ENCODE peak calls at places on chromosomes 1 and 21, in ten cellular contexts. X, H, R, V, S, O, Q, C, A and I are unnamed samples.

GRCh38 chr1:21781971-21782867 is 730 bp downstream of the USP48 start:
- DNase-seq in C (peak; percentile 77), O (peak; percentile 32), Q (peak; percentile 67), H (peak; percentile 65), S (peak; percentile 24), V (no peak), A (peak; percentile 56), X (peak; percentile 56), R (peak; percentile 60), I (peak; percentile 76)

GRCh38 chr1:154877370-154877974 is 7.4 kb upstream of the KCNN3 start:
- DNase-seq in Q (no peak), C (no peak), V (no peak), R (no peak), X (peak; percentile 44), A (no peak), H (peak; percentile 27), S (no peak), O (no peak), I (no peak)

GRCh38 chr1:184940694-184941093 is 33.6 kb downstream of the NIBAN1 start:
- DNase-seq in A (no peak), V (no peak), R (no peak), Q (no peak), C (no peak), H (no peak), X (no peak), S (no peak), O (no peak), I (no peak)

GRCh38 chr1:223515416-223515815 is 122.2 kb downstream of the CCDC185 start:
- DNase-seq in V (no peak), R (no peak), H (peak; percentile 2), A (no peak), Q (no peak), C (no peak), O (no peak), X (no peak), S (no peak), I (no peak)

GRCh38 chr1:8629241-8630091 is 188.0 kb downstream of the RERE start:
- DNase-seq in R (peak; percentile 64), H (no peak), S (no peak), C (no peak), V (no peak), O (no peak), Q (peak; percentile 25), A (no peak), X (no peak), I (peak; percentile 93)

GRCh38 chr21:45430521-45431501 is 25.8 kb downstream of the COL18A1 start:
- DNase-seq in R (no peak), C (no peak), A (no peak), S (no peak), V (no peak), Q (no peak), H (no peak), X (no peak), O (no peak), I (no peak)

GRCh38 chr1:159669338-159669737 is 45.1 kb downstream of the CRP start:
- DNase-seq in S (no peak), R (no peak), A (no peak), V (no peak), H (no peak), C (no peak), X (no peak), O (no peak), Q (peak; percentile 43), I (no peak)

GRCh38 chr1:197076585-197076984 is 9.5 kb upstream of the F13B start:
- DNase-seq in S (no peak), A (no peak), R (no peak), O (no peak), X (no peak), V (no peak), Q (no peak), H (no peak), C (no peak), I (no peak)

GRCh38 chr1:9406111-9406510 is 113.4 kb downstream of the SPSB1 start:
- DNase-seq in H (no peak), X (no peak), A (no peak), V (no peak), S (no peak), C (no peak), R (peak; percentile 42), O (no peak), Q (no peak), I (no peak)

GRCh38 chr1:197312163-197312562 is 44.1 kb downstream of the CRB1 start:
- DNase-seq in S (no peak), Q (no peak), X (no peak), V (no peak), O (no peak), A (no peak), H (no peak), C (no peak), R (no peak), I (no peak)

GRCh38 chr1:92563457-92564216 is 76.9 kb upstream of the GFI1 start:
- DNase-seq in V (no peak), A (no peak), S (no peak), O (no peak), H (no peak), C (no peak), Q (no peak), X (no peak), R (peak; percentile 66), I (no peak)

GRCh38 chr21:31901342-31901741 is 28.5 kb downstream of the HUNK start:
- DNase-seq in X (peak; percentile 44), V (no peak), R (no peak), Q (no peak), S (no peak), A (no peak), O (no peak), C (no peak), H (peak; percentile 36), I (no peak)

GRCh38 chr1:209626633-209627348 is 25.4 kb downstream of the LAMB3 start:
- DNase-seq in A (no peak), C (no peak), O (no peak), R (no peak), V (no peak), S (no peak), Q (no peak), X (no peak), H (no peak), I (no peak)

GRCh38 chr21:22374218-22374969 is 1376.2 kb downstream of the NCAM2 start:
- DNase-seq in A (no peak), S (no peak), Q (no peak), O (no peak), R (no peak), C (no peak), X (no peak), H (peak; percentile 7), V (no peak), I (peak; percentile 78)

GRCh38 chr21:45549670-45550463 is 7.6 kb upstream of the SLC19A1 start:
- DNase-seq in C (no peak), H (no peak), X (no peak), V (no peak), Q (no peak), R (no peak), O (no peak), A (peak; percentile 42), S (no peak), I (no peak)

GRCh38 chr1:204207136-204207616 is 6.6 kb downstream of the GOLT1A start:
- DNase-seq in S (peak; percentile 18), R (peak; percentile 85), Q (peak; percentile 73), V (no peak), H (peak; percentile 85), O (peak; percentile 72), A (peak; percentile 66), C (peak; percentile 74), X (peak; percentile 56), I (peak; percentile 63)